ENCODE peak calls at places on chromosomes 11 and 22, in four cellular contexts. P is IMR-90, W is K562, C is A549. O is an unnamed sample.

GRCh38 chr11:59706518-59707285 is 6.9 kb downstream of the OR10V1 start:
- DNase-seq in C (peak), P (peak), W (peak), O (peak)

GRCh38 chr11:3132271-3132781 is 32.8 kb downstream of the OSBPL5 start:
- DNase-seq in W (no peak), P (no peak), C (no peak), O (no peak)

GRCh38 chr11:99368579-99368978 is 347.8 kb downstream of the CNTN5 start:
- DNase-seq in P (no peak), C (no peak), W (no peak), O (no peak)

GRCh38 chr22:20464096-20464614 is 26.5 kb upstream of the SCARF2 start:
- DNase-seq in C (no peak), P (no peak), W (no peak), O (no peak)

GRCh38 chr11:86176165-86176884 is 68.2 kb upstream of the EED start:
- DNase-seq in W (peak), P (peak), C (no peak), O (no peak)

GRCh38 chr22:35437038-35437437 is 37.1 kb downstream of the MCM5 start:
- DNase-seq in W (peak), P (no peak), C (peak), O (peak)

GRCh38 chr11:2551131-2551530 is 106.3 kb downstream of the KCNQ1 start:
- DNase-seq in C (no peak), W (no peak), P (no peak), O (no peak)

GRCh38 chr22:47879346-47879745 is 1116.9 kb downstream of the TBC1D22A start:
- DNase-seq in C (no peak), W (no peak), P (no peak), O (no peak)

GRCh38 chr22:44023404-44024287 is 456 bp upstream of the PARVB start:
- DNase-seq in C (no peak), W (peak), P (peak), O (no peak)

GRCh38 chr11:68258363-68258765 is 13.4 kb downstream of the C11orf24 start:
- DNase-seq in C (no peak), P (no peak), W (no peak), O (no peak)

GRCh38 chr11:15699978-15700377 is 585.3 kb downstream of the INSC start:
- DNase-seq in W (no peak), C (no peak), P (no peak), O (no peak)

GRCh38 chr11:110435780-110436717 is 6.3 kb downstream of the FDX1 start:
- DNase-seq in C (no peak), P (peak), W (peak), O (no peak)

GRCh38 chr11:118923721-118924587 is 1.8 kb downstream of the BCL9L start:
- DNase-seq in P (no peak), W (no peak), C (no peak), O (no peak)

GRCh38 chr11:3160252-3161031 is 4.7 kb downstream of the OSBPL5 start:
- DNase-seq in C (no peak), W (no peak), P (peak), O (peak)

GRCh38 chr11:68968306-68969255 is 12.2 kb downstream of the MRGPRD start:
- DNase-seq in W (no peak), P (no peak), C (no peak), O (no peak)

GRCh38 chr11:94449437-94449836 is 44.2 kb downstream of the MRE11 start:
- DNase-seq in W (no peak), C (peak), P (peak), O (no peak)

GRCh38 chr11:80155412-80156017 is 714.7 kb upstream of the TENM4 start:
- DNase-seq in W (peak), C (peak), P (peak), O (no peak)

GRCh38 chr11:80054582-80055165 is 613.8 kb upstream of the TENM4 start:
- DNase-seq in W (no peak), P (no peak), C (no peak), O (no peak)

GRCh38 chr22:26939466-26939865 is 282.1 kb downstream of the MIAT start:
- DNase-seq in P (no peak), W (no peak), C (no peak), O (no peak)

GRCh38 chr22:49966716-49967332 is 6.3 kb downstream of the PIM3 start:
- DNase-seq in C (no peak), P (no peak), W (peak), O (no peak)

GRCh38 chr11:8281266-8281665 is 17.6 kb upstream of the LMO1 start:
- DNase-seq in P (no peak), C (no peak), W (no peak), O (no peak)

GRCh38 chr11:107598225-107599139 is 7.5 kb downstream of the ELMOD1 start:
- DNase-seq in C (peak), W (no peak), P (no peak), O (peak)

GRCh38 chr11:94737171-94737611 is 31.0 kb upstream of the AMOTL1 start:
- DNase-seq in C (no peak), P (peak), W (no peak), O (no peak)

GRCh38 chr11:19674420-19674819 is 38.2 kb upstream of the NAV2 start:
- DNase-seq in P (no peak), W (no peak), C (no peak), O (no peak)

GRCh38 chr11:60855726-60856633 is at the start of gene PTGDR2:
- DNase-seq in W (peak), C (no peak), P (no peak), O (no peak)

GRCh38 chr22:37258810-37259472 is 14.9 kb upstream of the RAC2 start:
- DNase-seq in C (no peak), W (no peak), P (no peak), O (no peak)

GRCh38 chr22:37260939-37261338 is 16.9 kb upstream of the RAC2 start:
- DNase-seq in W (peak), C (peak), P (peak), O (peak)

GRCh38 chr22:37260396-37260795 is 16.3 kb upstream of the RAC2 start:
- DNase-seq in P (no peak), W (no peak), C (no peak), O (no peak)

GRCh38 chr22:37258005-37258790 is 14.1 kb upstream of the RAC2 start:
- DNase-seq in W (no peak), P (peak), C (no peak), O (no peak)

GRCh38 chr22:37259540-37260029 is 15.5 kb upstream of the RAC2 start:
- DNase-seq in P (peak), C (peak), W (peak), O (peak)
- TF ChIP-seq CEBPB in P (no peak), C (no peak), W (no peak), O (no peak)

DNA sequence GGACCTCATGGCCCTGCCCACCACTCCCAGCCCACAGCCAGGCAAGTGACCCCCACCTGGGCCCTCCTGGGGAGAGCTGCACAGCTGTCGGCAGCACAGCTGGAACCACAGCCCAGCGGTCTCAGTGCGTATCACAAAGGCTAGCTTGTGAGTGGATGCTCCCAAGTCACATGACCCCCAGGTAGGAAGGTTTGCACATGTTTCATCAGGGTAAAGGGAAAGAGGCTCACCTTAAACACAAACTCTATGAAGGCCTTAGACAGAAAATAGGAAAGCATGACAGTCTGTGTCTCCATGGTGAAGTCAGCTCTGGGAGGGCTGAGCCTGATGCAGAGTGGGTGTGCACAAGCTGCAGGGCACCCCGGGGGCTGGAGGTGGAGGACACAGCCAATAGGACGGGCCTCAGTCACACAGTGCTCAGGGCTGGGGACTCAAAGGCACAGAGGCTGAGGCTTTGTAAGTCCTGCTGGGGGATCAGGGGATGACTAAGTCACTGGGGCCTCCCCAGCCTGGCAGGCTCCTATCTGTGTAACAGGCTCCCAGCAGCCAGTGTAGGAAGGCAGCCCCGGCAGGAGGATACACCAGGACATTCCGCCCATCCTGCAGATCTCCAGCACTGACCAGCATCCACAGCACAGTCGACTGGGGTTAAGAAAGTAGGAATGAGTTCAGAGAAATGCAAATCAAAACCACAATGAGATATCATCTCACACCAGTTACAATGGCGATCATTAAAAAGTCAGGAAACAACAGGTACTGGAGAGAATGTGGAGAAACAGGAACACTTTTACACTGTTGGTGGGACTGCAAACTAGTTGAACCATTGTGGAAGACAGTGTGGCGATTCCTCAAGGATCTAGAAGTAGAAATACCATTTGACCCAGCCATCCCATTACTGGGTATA is 22.0 kb downstream of the CELSR1 start:
- DNase-seq in P (peak), C (no peak), W (no peak), O (no peak)
- TF ChIP-seq CEBPB in P (no peak), C (no peak), W (no peak), O (no peak)

GRCh38 chr11:11966826-11967668 is 41.4 kb downstream of the DKK3 start:
- DNase-seq in W (peak), C (peak), P (peak), O (peak)

GRCh38 chr11:11964774-11965150 is 43.7 kb downstream of the DKK3 start:
- DNase-seq in W (no peak), C (no peak), P (no peak), O (no peak)

GRCh38 chr11:11966354-11966741 is 42.1 kb downstream of the DKK3 start:
- DNase-seq in P (no peak), C (no peak), W (no peak), O (no peak)

GRCh38 chr11:11965192-11965591 is 43.2 kb downstream of the DKK3 start:
- DNase-seq in W (no peak), C (no peak), P (no peak), O (no peak)

DNA sequence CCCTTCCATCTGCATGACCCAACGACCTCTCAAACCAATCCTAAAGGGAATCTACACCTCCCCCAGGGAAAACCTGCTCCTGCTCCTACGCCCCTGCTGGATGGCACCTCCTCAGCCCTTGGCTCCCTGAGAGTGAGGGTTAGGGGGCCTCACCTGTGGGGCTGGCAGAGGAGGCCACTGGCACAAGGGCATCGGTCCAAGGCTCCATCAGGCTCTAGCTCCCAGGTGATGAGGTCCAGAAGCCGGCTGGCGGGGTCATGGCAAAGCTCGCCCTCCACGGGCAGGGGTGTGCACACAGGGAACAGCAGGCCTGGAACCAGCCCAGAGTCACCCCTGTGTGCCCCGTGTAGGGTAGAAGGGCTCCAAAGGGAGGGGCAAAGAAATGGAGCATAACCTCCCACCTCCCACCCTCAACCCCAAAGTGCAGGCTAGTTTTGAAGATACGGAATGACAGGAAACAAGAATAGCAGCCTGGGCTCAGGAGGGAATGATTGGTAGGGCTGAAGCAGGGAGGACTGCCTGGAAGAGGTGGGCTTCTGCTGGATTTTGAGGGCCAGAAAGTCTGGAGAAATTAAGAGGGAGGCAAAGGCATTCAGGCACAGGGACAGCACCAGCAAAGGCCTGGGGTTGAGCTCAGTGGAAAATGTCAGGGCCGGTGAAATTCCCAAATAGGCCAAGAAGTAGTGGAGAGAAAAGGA is 42.6 kb downstream of the DKK3 start:
- DNase-seq in W (no peak), P (no peak), C (no peak), O (no peak)
- TF ChIP-seq CEBPB in W (no peak), P (no peak), C (no peak), O (no peak)

GRCh38 chr11:36974771-36975170 is 376.7 kb upstream of the RAG2 start:
- DNase-seq in C (no peak), W (no peak), P (no peak), O (no peak)
- TF ChIP-seq CEBPB in C (no peak), W (no peak), P (no peak), O (no peak)

GRCh38 chr11:23988381-23989006 is 508.4 kb upstream of the LUZP2 start:
- DNase-seq in C (no peak), W (no peak), P (peak), O (no peak)
- TF ChIP-seq CEBPB in C (no peak), W (no peak), P (no peak), O (no peak)

GRCh38 chr11:73323464-73323863 is 15.4 kb downstream of the ARHGEF17 start:
- DNase-seq in W (no peak), P (peak), C (no peak), O (no peak)
- TF ChIP-seq CEBPB in W (no peak), P (no peak), C (no peak), O (no peak)

GRCh38 chr11:71332046-71332445 is 79.7 kb upstream of the SHANK2 start:
- DNase-seq in C (no peak), W (no peak), P (no peak), O (no peak)

GRCh38 chr11:71329731-71330130 is 77.4 kb upstream of the SHANK2 start:
- DNase-seq in P (no peak), C (no peak), W (no peak), O (no peak)

GRCh38 chr11:71330349-71330748 is 78.0 kb upstream of the SHANK2 start:
- DNase-seq in W (no peak), P (no peak), C (no peak), O (no peak)

GRCh38 chr11:71331631-71332030 is 79.3 kb upstream of the SHANK2 start:
- DNase-seq in C (no peak), P (no peak), W (no peak), O (no peak)

GRCh38 chr11:71330996-71331395 is 78.6 kb upstream of the SHANK2 start:
- DNase-seq in C (no peak), P (no peak), W (no peak), O (no peak)
- TF ChIP-seq CEBPB in C (no peak), P (no peak), W (no peak), O (no peak)

O was measured in HCT116.